ENCODE peak calls at places on chromosome 1, in six cellular contexts. D is midbrain, Q is NCI-H2029, R is AG04449, Z is cardiac muscle cell, M is C1 segment of cervical spinal cord. I is an unnamed sample.

GRCh38 chr1:62131093-62131725 is 63.4 kb upstream of the L1TD1 start:
- DNase-seq in D (peak), Q (peak), Z (peak), R (no peak), M (no peak), I (peak)

GRCh38 chr1:80417651-80418050 is 1383.1 kb upstream of the ADGRL2 start:
- DNase-seq in D (no peak), Q (no peak), M (no peak), Z (no peak), R (peak), I (no peak)

GRCh38 chr1:213362598-213362997 is 311.6 kb downstream of the RPS6KC1 start:
- DNase-seq in D (no peak), Z (no peak), R (no peak), Q (no peak), M (no peak), I (no peak)

GRCh38 chr1:23722652-23723051 is 20.6 kb upstream of the ELOA start:
- DNase-seq in D (no peak), M (no peak), Z (no peak), R (no peak), Q (no peak), I (no peak)

GRCh38 chr1:39632491-39633417 is 6.7 kb downstream of the HEYL start:
- DNase-seq in Q (peak), D (peak), Z (peak), M (no peak), R (no peak), I (peak)

GRCh38 chr1:223180803-223181321 is 37.8 kb upstream of the TLR5 start:
- DNase-seq in M (peak), Q (no peak), Z (no peak), D (peak), R (no peak), I (no peak)

GRCh38 chr1:145740269-145740668 is 21.0 kb downstream of the CD160 start:
- DNase-seq in Q (no peak), M (no peak), D (no peak), Z (no peak), R (peak), I (no peak)

GRCh38 chr1:243850013-243850367 is at the start of gene AKT3:
- DNase-seq in D (peak), R (no peak), Q (no peak), Z (peak), M (no peak), I (no peak)

GRCh38 chr1:23537296-23537993 is 6.4 kb upstream of the E2F2 start:
- DNase-seq in D (no peak), Z (no peak), Q (no peak), R (no peak), M (no peak), I (no peak)

GRCh38 chr1:184838374-184838995 is 83.8 kb upstream of the EDEM3 start:
- DNase-seq in M (no peak), R (peak), Z (no peak), Q (no peak), D (no peak), I (no peak)

I was measured in NCI-H510A.